ENCODE peak calls at places on chromosomes 3 and 15, in nine cellular contexts. N is Caco-2; I is IMR-90; S is testis; R is CD8-positive, alpha-beta T cell; L is CD4-positive, CD25-positive, alpha-beta regulatory T cell; U is stomach; F is ovary; E is cardiac muscle cell. Z is an unnamed sample. For H3K4me1 and H3K27me3, the result is how much of the 10 kb centered on the place peaks cover.

GRCh38 chr3:25410703-25411102 is 17.4 kb upstream of the RARB start:
- DNase-seq in N (peak), I (no peak), S (no peak), R (no peak), L (no peak), U (no peak), F (no peak), E (no peak), Z (no peak)

GRCh38 chr15:29688981-29689723 is 133.1 kb downstream of the TJP1 start:
- DNase-seq in N (no peak), I (no peak), S (peak), R (no peak), L (no peak), U (no peak), F (no peak), E (no peak), Z (no peak)

GRCh38 chr15:58293622-58294550 is 137.9 kb upstream of the LIPC start:
- DNase-seq in N (peak), I (no peak), S (no peak), R (no peak), L (no peak), U (no peak), F (no peak), E (no peak), Z (no peak)

GRCh38 chr3:127452321-127452821 is 138.2 kb downstream of the TPRA1 start:
- DNase-seq in N (no peak), I (no peak), S (no peak), R (no peak), L (no peak), U (peak), F (peak), E (no peak), Z (no peak)

GRCh38 chr15:92625297-92625980 is 30.1 kb downstream of the FAM174B start:
- DNase-seq in N (no peak), I (peak), S (no peak), R (no peak), L (no peak), U (no peak), F (no peak), E (no peak), Z (no peak)

GRCh38 chr3:30548605-30549004 is 57.8 kb upstream of the TGFBR2 start:
- DNase-seq in N (peak), I (no peak), S (peak), R (no peak), L (no peak), U (no peak), F (no peak), E (no peak), Z (no peak)

GRCh38 chr15:60093273-60094067 is 89.4 kb downstream of the FOXB1 start:
- DNase-seq in N (peak), I (no peak), S (no peak), R (no peak), L (no peak), U (peak), F (no peak), E (no peak), Z (no peak)

GRCh38 chr3:66577804-66578203 is 77.0 kb upstream of the LRIG1 start:
- DNase-seq in N (no peak), I (no peak), S (no peak), R (no peak), L (no peak), U (no peak), F (no peak), E (no peak), Z (no peak)

GRCh38 chr3:8845641-8846040 is 76.2 kb upstream of the OXTR start:
- DNase-seq in N (no peak), I (peak), S (no peak), R (no peak), L (no peak), U (no peak), F (no peak), E (no peak), Z (no peak)

GRCh38 chr3:149142647-149143046 is 13.2 kb downstream of the HPS3 start:
- DNase-seq in N (no peak), I (no peak), S (no peak), R (no peak), L (no peak), U (no peak), F (no peak), E (no peak), Z (no peak)

GRCh38 chr3:29486087-29486486 is 205.2 kb downstream of the RBMS3 start:
- DNase-seq in N (no peak), I (peak), S (no peak), R (no peak), L (no peak), U (no peak), F (no peak), E (no peak), Z (no peak)

GRCh38 chr3:141399200-141399599 is 30.9 kb downstream of the ZBTB38 start:
- DNase-seq in N (no peak), I (no peak), S (no peak), R (no peak), L (no peak), U (no peak), F (no peak), E (no peak), Z (no peak)

GRCh38 chr15:70729164-70729563 is 34.2 kb downstream of the UACA start:
- DNase-seq in N (no peak), I (no peak), S (no peak), R (no peak), L (no peak), U (no peak), F (no peak), E (no peak), Z (no peak)

GRCh38 chr3:52046186-52046913 is 10.0 kb downstream of the DUSP7 start:
- DNase-seq in N (no peak), I (peak), S (no peak), R (no peak), L (no peak), U (no peak), F (no peak), E (no peak), Z (peak)

GRCh38 chr15:78340243-78341056 is at the start of gene CRABP1:
- DNase-seq in N (peak), I (no peak), S (no peak), R (no peak), L (no peak), U (no peak), F (no peak), E (peak), Z (no peak)
- H3K4me1 ChIP-seq in N (under half), I (under half), S (under half), R (under half), L (under half), U (under half), F (under half), E (under half), Z (under half)

GRCh38 chr3:193771011-193771697 is 178.1 kb downstream of the OPA1 start:
- DNase-seq in N (no peak), I (no peak), S (no peak), R (no peak), L (no peak), U (no peak), F (no peak), E (no peak), Z (no peak)

GRCh38 chr3:193769437-193769836 is 176.4 kb downstream of the OPA1 start:
- DNase-seq in N (no peak), I (no peak), S (no peak), R (no peak), L (no peak), U (no peak), F (no peak), E (no peak), Z (no peak)

GRCh38 chr3:193772389-193772788 is 179.4 kb downstream of the OPA1 start:
- DNase-seq in N (no peak), I (no peak), S (no peak), R (no peak), L (no peak), U (no peak), F (no peak), E (no peak), Z (no peak)

GRCh38 chr3:193773266-193774183 is 180.5 kb downstream of the OPA1 start:
- DNase-seq in N (no peak), I (no peak), S (no peak), R (no peak), L (no peak), U (no peak), F (no peak), E (no peak), Z (no peak)

GRCh38 chr3:193771736-193772135 is 178.7 kb downstream of the OPA1 start:
- DNase-seq in N (no peak), I (no peak), S (no peak), R (no peak), L (no peak), U (no peak), F (no peak), E (no peak), Z (no peak)
- H3K27me3 ChIP-seq in N (under half), I (half or more), S (under half), R (under half), L (under half), U (under half), F (under half), E (under half), Z (under half)

DNA sequence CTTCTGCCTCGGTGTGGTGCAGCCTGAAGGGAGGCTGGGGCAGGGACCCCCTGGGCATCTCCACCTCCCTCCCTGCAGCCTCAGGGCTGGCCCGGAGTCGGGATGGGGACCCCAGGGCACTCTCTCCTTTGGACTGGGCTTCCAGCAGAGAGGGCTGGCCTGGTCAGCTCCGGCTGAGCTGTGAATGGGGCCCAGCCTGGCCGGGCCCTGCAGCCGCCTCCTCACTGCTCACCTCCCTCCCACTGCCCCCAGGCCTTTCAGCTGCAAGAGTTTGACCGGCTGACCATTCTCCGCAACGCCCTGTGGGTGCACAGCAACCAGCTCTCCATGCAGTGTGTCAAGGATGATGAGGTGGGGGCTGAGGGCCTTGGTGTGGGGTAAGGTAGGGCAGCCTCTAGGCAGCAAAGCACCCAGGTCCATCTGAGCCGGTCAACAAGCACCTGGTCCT is 36.0 kb downstream of the PSTPIP1 start:
- DNase-seq in N (no peak), I (no peak), S (peak), R (no peak), L (no peak), U (peak), F (no peak), E (no peak), Z (peak)
- H3K4me1 ChIP-seq in N (under half), I (under half), S (under half), R (under half), L (under half), U (under half), F (under half), E (under half), Z (under half)

DNA sequence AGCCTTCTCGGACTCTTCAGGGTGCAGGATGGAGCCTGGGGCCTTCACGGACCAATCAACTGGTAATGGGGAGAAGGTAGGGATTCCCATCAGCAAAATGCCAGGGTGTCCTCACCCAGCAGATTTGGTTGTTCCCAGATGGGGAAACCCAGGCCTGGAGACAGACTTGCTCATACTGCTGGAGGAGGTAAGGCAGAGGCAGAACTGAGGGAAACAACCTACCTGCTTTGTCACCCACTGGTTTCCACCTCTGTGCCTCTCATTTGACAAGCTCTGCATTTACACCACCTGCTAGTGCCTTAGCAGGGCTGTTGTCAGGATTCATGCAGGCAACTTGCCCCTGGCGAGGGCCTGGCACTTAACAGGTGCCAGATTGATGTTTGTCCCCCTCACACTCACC is 15.9 kb downstream of the RHCG start:
- DNase-seq in N (no peak), I (no peak), S (no peak), R (no peak), L (no peak), U (no peak), F (no peak), E (no peak), Z (no peak)
- H3K27me3 ChIP-seq in N (under half), I (under half), S (under half), R (under half), L (under half), U (under half), F (under half), E (half or more), Z (under half)

DNA sequence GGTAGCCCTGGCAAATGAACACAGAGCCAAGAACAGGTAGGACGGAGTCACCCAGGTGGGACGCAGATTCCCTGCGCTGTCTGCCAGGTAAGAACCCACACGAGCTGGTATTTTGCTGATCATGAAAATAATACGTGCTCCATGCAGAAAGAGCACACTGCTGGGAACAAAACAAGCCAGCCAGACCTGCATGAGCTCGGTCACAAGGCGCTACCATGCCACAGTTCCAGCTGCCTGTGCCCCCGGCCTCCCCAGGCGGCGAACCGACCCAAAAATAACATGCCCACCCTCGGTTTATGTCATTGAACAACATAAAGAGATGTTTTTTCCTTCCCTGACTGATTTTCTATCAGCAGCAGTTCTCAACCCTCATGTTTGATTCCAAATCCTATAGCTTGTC is 25.8 kb downstream of the CYFIP1 start:
- DNase-seq in N (no peak), I (no peak), S (no peak), R (no peak), L (no peak), U (no peak), F (no peak), E (no peak), Z (no peak)
- H3K4me1 ChIP-seq in N (under half), I (under half), S (under half), R (under half), L (under half), U (under half), F (under half), E (under half), Z (under half)

GRCh38 chr15:66170042-66170441 is 83.5 kb downstream of the MEGF11 start:
- DNase-seq in N (no peak), I (no peak), S (no peak), R (no peak), L (no peak), U (no peak), F (no peak), E (no peak), Z (no peak)

GRCh38 chr15:66167854-66168253 is 85.7 kb downstream of the MEGF11 start:
- DNase-seq in N (no peak), I (no peak), S (no peak), R (no peak), L (no peak), U (no peak), F (no peak), E (no peak), Z (no peak)

GRCh38 chr15:66169625-66170024 is 83.9 kb downstream of the MEGF11 start:
- DNase-seq in N (no peak), I (no peak), S (no peak), R (no peak), L (no peak), U (no peak), F (no peak), E (no peak), Z (no peak)

GRCh38 chr15:66170716-66171115 is 82.8 kb downstream of the MEGF11 start:
- DNase-seq in N (no peak), I (no peak), S (no peak), R (no peak), L (no peak), U (no peak), F (no peak), E (no peak), Z (no peak)

GRCh38 chr15:66169023-66169422 is 84.5 kb downstream of the MEGF11 start:
- DNase-seq in N (no peak), I (no peak), S (no peak), R (no peak), L (no peak), U (no peak), F (no peak), E (no peak), Z (no peak)
- H3K27me3 ChIP-seq in N (under half), I (half or more), S (under half), R (under half), L (under half), U (under half), F (under half), E (under half), Z (under half)

DNA sequence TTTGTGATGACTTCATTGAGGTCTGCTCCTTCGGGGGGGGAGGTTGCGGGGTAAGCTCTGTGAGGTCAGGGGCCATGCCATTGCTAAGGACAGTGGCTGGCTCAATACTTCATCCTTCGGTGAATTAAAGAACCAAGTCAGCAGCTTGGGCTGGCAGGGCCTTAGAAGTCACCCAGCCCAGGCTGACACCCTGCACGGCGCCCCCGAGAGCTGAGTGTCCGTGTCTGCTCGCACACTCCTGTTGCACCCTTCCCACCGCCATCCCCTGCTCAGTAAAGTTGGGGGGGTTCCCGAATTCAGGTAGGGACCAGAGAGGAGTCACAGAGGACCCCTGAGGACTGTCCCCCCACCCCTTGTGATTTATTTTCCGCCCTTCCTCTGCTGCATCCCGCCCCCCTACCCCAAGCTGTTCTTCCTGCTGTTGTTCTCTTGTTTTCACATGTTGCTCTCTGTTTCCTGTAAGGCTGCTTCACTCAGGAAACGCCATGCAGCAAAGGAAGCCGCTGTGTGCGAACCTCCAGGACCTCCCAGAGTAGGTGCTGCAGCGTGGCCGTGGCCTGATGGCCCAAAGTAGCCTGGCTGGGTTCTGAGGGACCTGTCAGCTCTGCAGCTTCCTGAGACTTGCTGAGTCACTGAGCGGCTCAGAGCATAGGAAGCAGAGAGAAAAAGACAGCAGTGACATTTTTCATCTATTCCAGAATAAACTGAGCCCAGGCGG is 14.4 kb downstream of the EFCC1 start:
- DNase-seq in N (no peak), I (no peak), S (no peak), R (peak), L (no peak), U (no peak), F (no peak), E (no peak), Z (no peak)
- H3K4me1 ChIP-seq in N (under half), I (under half), S (under half), R (under half), L (under half), U (under half), F (under half), E (under half), Z (under half)

DNA sequence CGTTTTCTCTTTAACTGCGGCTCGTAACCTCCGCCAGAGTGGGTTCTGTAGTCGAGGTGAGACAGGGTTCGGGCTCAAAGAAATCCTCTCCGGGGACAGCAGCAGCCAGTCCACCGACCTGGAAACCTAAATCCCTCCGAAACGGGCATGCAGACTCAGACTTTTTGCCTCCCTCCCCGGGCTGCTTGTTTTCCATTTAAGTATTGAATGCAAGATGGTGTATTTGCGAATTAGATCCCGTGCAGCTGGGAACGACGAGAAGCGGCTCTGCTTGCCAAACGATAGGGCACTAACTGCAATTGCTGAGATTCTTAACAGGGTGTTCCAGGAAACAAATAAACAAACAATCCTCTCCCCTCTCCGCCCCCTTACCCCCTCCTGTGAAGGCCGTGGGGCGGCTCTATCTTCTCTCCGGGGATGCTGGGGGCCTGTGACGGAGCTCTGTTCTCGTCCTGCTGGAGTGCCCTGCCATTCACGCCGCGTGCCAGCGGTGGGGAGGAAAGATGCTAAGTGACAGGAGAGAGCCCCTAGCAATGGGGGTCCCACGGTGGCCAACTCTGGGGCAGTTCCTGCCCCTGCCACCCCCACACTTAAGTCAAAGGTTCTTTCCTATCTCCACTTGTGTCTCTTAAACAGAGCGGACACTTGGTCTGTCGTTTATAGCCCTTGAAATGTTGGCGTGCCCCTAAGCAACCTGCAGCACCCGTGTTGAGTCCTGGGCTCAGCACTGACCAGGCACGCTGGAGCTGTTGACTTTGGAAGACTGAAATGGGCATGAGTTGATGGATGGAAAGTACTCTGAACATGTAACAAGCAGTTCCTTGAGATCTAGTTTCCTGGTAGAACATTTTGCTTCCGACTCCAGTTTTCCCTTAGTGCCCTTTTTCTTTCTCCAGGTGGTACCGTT is 1.3 kb upstream of the ETV5 start:
- DNase-seq in N (peak), I (peak), S (peak), R (no peak), L (peak), U (peak), F (peak), E (no peak), Z (peak)
- H3K27me3 ChIP-seq in N (under half), I (under half), S (under half), R (under half), L (under half), U (under half), F (under half), E (under half), Z (under half)

Z was measured in psoas muscle.